ENCODE peak calls at places on chromosomes 13 and 19, in eight cellular contexts. One of them, this sample, is unnamed.

GRCh38 chr13:47572375-47572774 is 428.7 kb downstream of the SUCLA2 start:
- DNase-seq in GM13976: no peak
- DNase-seq in epithelial cell of esophagus: no peak
- DNase-seq in heart right ventricle: no peak
- DNase-seq in ascending aorta: no peak
- DNase-seq in stomach: no peak
- DNase-seq in foreskin fibroblast: no peak
- DNase-seq in heart left ventricle: no peak
- DNase-seq in this sample: no peak

GRCh38 chr13:38167164-38167822 is 182.4 kb upstream of the UFM1 start:
- DNase-seq in GM13976: no peak
- DNase-seq in epithelial cell of esophagus: no peak
- DNase-seq in heart right ventricle: no peak
- DNase-seq in ascending aorta: no peak
- DNase-seq in stomach: no peak
- DNase-seq in foreskin fibroblast: no peak
- DNase-seq in heart left ventricle: no peak
- DNase-seq in this sample: no peak

GRCh38 chr13:102707465-102707864 is 12.6 kb upstream of the METTL21C start:
- DNase-seq in GM13976: no peak
- DNase-seq in epithelial cell of esophagus: peak
- DNase-seq in heart right ventricle: no peak
- DNase-seq in ascending aorta: no peak
- DNase-seq in stomach: no peak
- DNase-seq in foreskin fibroblast: peak
- DNase-seq in heart left ventricle: no peak
- DNase-seq in this sample: no peak

GRCh38 chr13:48994731-48995130 is 19.0 kb downstream of the FNDC3A start:
- DNase-seq in GM13976: no peak
- DNase-seq in epithelial cell of esophagus: peak
- DNase-seq in heart right ventricle: no peak
- DNase-seq in ascending aorta: no peak
- DNase-seq in stomach: no peak
- DNase-seq in foreskin fibroblast: no peak
- DNase-seq in heart left ventricle: no peak
- DNase-seq in this sample: no peak

GRCh38 chr19:58154287-58154678 is 3.7 kb upstream of the ZNF329 start:
- DNase-seq in GM13976: peak
- DNase-seq in epithelial cell of esophagus: peak
- DNase-seq in heart right ventricle: peak
- DNase-seq in ascending aorta: no peak
- DNase-seq in stomach: peak
- DNase-seq in foreskin fibroblast: peak
- DNase-seq in heart left ventricle: peak
- DNase-seq in this sample: peak

GRCh38 chr19:44959691-44960090 is 4.5 kb downstream of the CLPTM1 start:
- DNase-seq in GM13976: no peak
- DNase-seq in epithelial cell of esophagus: no peak
- DNase-seq in heart right ventricle: no peak
- DNase-seq in ascending aorta: no peak
- DNase-seq in stomach: no peak
- DNase-seq in foreskin fibroblast: no peak
- DNase-seq in heart left ventricle: no peak
- DNase-seq in this sample: no peak

GRCh38 chr13:94435604-94436226 is 43.8 kb downstream of the DCT start:
- DNase-seq in GM13976: peak
- DNase-seq in epithelial cell of esophagus: peak
- DNase-seq in heart right ventricle: no peak
- DNase-seq in ascending aorta: no peak
- DNase-seq in stomach: no peak
- DNase-seq in foreskin fibroblast: peak
- DNase-seq in heart left ventricle: no peak
- DNase-seq in this sample: no peak

GRCh38 chr19:2087621-2088100 is 8.5 kb downstream of the MOB3A start:
- DNase-seq in GM13976: no peak
- DNase-seq in epithelial cell of esophagus: no peak
- DNase-seq in heart right ventricle: no peak
- DNase-seq in ascending aorta: no peak
- DNase-seq in stomach: no peak
- DNase-seq in foreskin fibroblast: no peak
- DNase-seq in heart left ventricle: no peak
- DNase-seq in this sample: no peak

GRCh38 chr13:93715866-93716265 is 489.3 kb downstream of the GPC6 start:
- DNase-seq in GM13976: no peak
- DNase-seq in epithelial cell of esophagus: peak
- DNase-seq in heart right ventricle: no peak
- DNase-seq in ascending aorta: no peak
- DNase-seq in stomach: no peak
- DNase-seq in foreskin fibroblast: no peak
- DNase-seq in heart left ventricle: no peak
- DNase-seq in this sample: no peak

GRCh38 chr13:91744284-91744683 is 345.9 kb downstream of the GPC5 start:
- DNase-seq in GM13976: no peak
- DNase-seq in epithelial cell of esophagus: no peak
- DNase-seq in heart right ventricle: no peak
- DNase-seq in ascending aorta: no peak
- DNase-seq in stomach: no peak
- DNase-seq in foreskin fibroblast: no peak
- DNase-seq in heart left ventricle: no peak
- DNase-seq in this sample: no peak

GRCh38 chr13:61170791-61171330 is 244.8 kb downstream of the PCDH20 start:
- DNase-seq in GM13976: no peak
- DNase-seq in epithelial cell of esophagus: peak
- DNase-seq in heart right ventricle: no peak
- DNase-seq in ascending aorta: no peak
- DNase-seq in stomach: no peak
- DNase-seq in foreskin fibroblast: no peak
- DNase-seq in heart left ventricle: no peak
- DNase-seq in this sample: no peak

GRCh38 chr13:91701975-91702374 is 303.6 kb downstream of the GPC5 start:
- DNase-seq in GM13976: no peak
- DNase-seq in epithelial cell of esophagus: no peak
- DNase-seq in heart right ventricle: no peak
- DNase-seq in ascending aorta: no peak
- DNase-seq in stomach: no peak
- DNase-seq in foreskin fibroblast: no peak
- DNase-seq in heart left ventricle: no peak
- DNase-seq in this sample: no peak

GRCh38 chr13:61339054-61339621 is 76.5 kb downstream of the PCDH20 start:
- DNase-seq in GM13976: no peak
- DNase-seq in epithelial cell of esophagus: peak
- DNase-seq in heart right ventricle: no peak
- DNase-seq in ascending aorta: no peak
- DNase-seq in stomach: no peak
- DNase-seq in foreskin fibroblast: no peak
- DNase-seq in heart left ventricle: no peak
- DNase-seq in this sample: no peak

GRCh38 chr19:38506723-38507550 is 73.4 kb downstream of the RYR1 start:
- DNase-seq in GM13976: peak
- DNase-seq in epithelial cell of esophagus: peak
- DNase-seq in heart right ventricle: peak
- DNase-seq in ascending aorta: peak
- DNase-seq in stomach: peak
- DNase-seq in foreskin fibroblast: peak
- DNase-seq in heart left ventricle: peak
- DNase-seq in this sample: peak

GRCh38 chr19:15897026-15897737 is 692 bp downstream of the CYP4F2 start:
- DNase-seq in GM13976: no peak
- DNase-seq in epithelial cell of esophagus: no peak
- DNase-seq in heart right ventricle: no peak
- DNase-seq in ascending aorta: no peak
- DNase-seq in stomach: no peak
- DNase-seq in foreskin fibroblast: no peak
- DNase-seq in heart left ventricle: no peak
- DNase-seq in this sample: no peak

GRCh38 chr13:99829593-99830239 is 141.9 kb downstream of the ZIC5 start:
- DNase-seq in GM13976: no peak
- DNase-seq in epithelial cell of esophagus: no peak
- DNase-seq in heart right ventricle: no peak
- DNase-seq in ascending aorta: no peak
- DNase-seq in stomach: no peak
- DNase-seq in foreskin fibroblast: no peak
- DNase-seq in heart left ventricle: no peak
- DNase-seq in this sample: no peak

GRCh38 chr19:29596885-29597525 is 9.1 kb upstream of the POP4 start:
- DNase-seq in GM13976: no peak
- DNase-seq in epithelial cell of esophagus: peak
- DNase-seq in heart right ventricle: no peak
- DNase-seq in ascending aorta: no peak
- DNase-seq in stomach: no peak
- DNase-seq in foreskin fibroblast: peak
- DNase-seq in heart left ventricle: no peak
- DNase-seq in this sample: no peak

GRCh38 chr13:107882708-107883560 is 332.4 kb downstream of the LIG4 start:
- DNase-seq in GM13976: no peak
- DNase-seq in epithelial cell of esophagus: no peak
- DNase-seq in heart right ventricle: no peak
- DNase-seq in ascending aorta: no peak
- DNase-seq in stomach: no peak
- DNase-seq in foreskin fibroblast: no peak
- DNase-seq in heart left ventricle: no peak
- DNase-seq in this sample: no peak

GRCh38 chr19:35179830-35180229 is 25.3 kb downstream of the FXYD5 start:
- DNase-seq in GM13976: no peak
- DNase-seq in epithelial cell of esophagus: no peak
- DNase-seq in heart right ventricle: no peak
- DNase-seq in ascending aorta: no peak
- DNase-seq in stomach: no peak
- DNase-seq in foreskin fibroblast: no peak
- DNase-seq in heart left ventricle: no peak
- DNase-seq in this sample: no peak

GRCh38 chr13:108915095-108915633 is 285.8 kb downstream of the MYO16 start:
- DNase-seq in GM13976: no peak
- DNase-seq in epithelial cell of esophagus: peak
- DNase-seq in heart right ventricle: no peak
- DNase-seq in ascending aorta: no peak
- DNase-seq in stomach: no peak
- DNase-seq in foreskin fibroblast: peak
- DNase-seq in heart left ventricle: no peak
- DNase-seq in this sample: no peak

GRCh38 chr13:106133025-106133424 is 402.4 kb downstream of the EFNB2 start:
- DNase-seq in GM13976: no peak
- DNase-seq in epithelial cell of esophagus: peak
- DNase-seq in heart right ventricle: no peak
- DNase-seq in ascending aorta: no peak
- DNase-seq in stomach: no peak
- DNase-seq in foreskin fibroblast: peak
- DNase-seq in heart left ventricle: no peak
- DNase-seq in this sample: no peak

GRCh38 chr13:24215732-24216131 is 55.2 kb downstream of the SPATA13 start:
- DNase-seq in GM13976: no peak
- DNase-seq in epithelial cell of esophagus: peak
- DNase-seq in heart right ventricle: peak
- DNase-seq in ascending aorta: no peak
- DNase-seq in stomach: peak
- DNase-seq in foreskin fibroblast: peak
- DNase-seq in heart left ventricle: peak
- DNase-seq in this sample: no peak

GRCh38 chr13:31824705-31825512 is 85.6 kb downstream of the RXFP2 start:
- DNase-seq in GM13976: peak
- DNase-seq in epithelial cell of esophagus: no peak
- DNase-seq in heart right ventricle: peak
- DNase-seq in ascending aorta: no peak
- DNase-seq in stomach: no peak
- DNase-seq in foreskin fibroblast: no peak
- DNase-seq in heart left ventricle: no peak
- DNase-seq in this sample: no peak

GRCh38 chr13:96730676-96731075 is 263.6 kb downstream of the OXGR1 start:
- DNase-seq in GM13976: no peak
- DNase-seq in epithelial cell of esophagus: no peak
- DNase-seq in heart right ventricle: no peak
- DNase-seq in ascending aorta: no peak
- DNase-seq in stomach: no peak
- DNase-seq in foreskin fibroblast: no peak
- DNase-seq in heart left ventricle: no peak
- DNase-seq in this sample: no peak

GRCh38 chr19:459724-460511 is 915 bp downstream of the SHC2 start:
- DNase-seq in GM13976: peak
- DNase-seq in epithelial cell of esophagus: no peak
- DNase-seq in heart right ventricle: peak
- DNase-seq in ascending aorta: no peak
- DNase-seq in stomach: peak
- DNase-seq in foreskin fibroblast: peak
- DNase-seq in heart left ventricle: peak
- DNase-seq in this sample: no peak
- TF ChIP-seq CTCF in GM13976: no peak
- TF ChIP-seq CTCF in epithelial cell of esophagus: peak
- TF ChIP-seq CTCF in heart right ventricle: no peak
- TF ChIP-seq CTCF in ascending aorta: no peak
- TF ChIP-seq CTCF in stomach: no peak
- TF ChIP-seq CTCF in foreskin fibroblast: no peak
- TF ChIP-seq CTCF in heart left ventricle: no peak
- TF ChIP-seq CTCF in this sample: no peak

GRCh38 chr19:4829001-4829712 is 2.4 kb downstream of the TICAM1 start:
- DNase-seq in GM13976: peak
- DNase-seq in epithelial cell of esophagus: no peak
- DNase-seq in heart right ventricle: no peak
- DNase-seq in ascending aorta: no peak
- DNase-seq in stomach: peak
- DNase-seq in foreskin fibroblast: no peak
- DNase-seq in heart left ventricle: no peak
- DNase-seq in this sample: no peak
- TF ChIP-seq CTCF in GM13976: no peak
- TF ChIP-seq CTCF in epithelial cell of esophagus: no peak
- TF ChIP-seq CTCF in heart right ventricle: peak
- TF ChIP-seq CTCF in ascending aorta: no peak
- TF ChIP-seq CTCF in stomach: no peak
- TF ChIP-seq CTCF in foreskin fibroblast: no peak
- TF ChIP-seq CTCF in heart left ventricle: no peak
- TF ChIP-seq CTCF in this sample: no peak

GRCh38 chr19:40298026-40298425 is 12.9 kb upstream of the AKT2 start:
- DNase-seq in GM13976: no peak
- DNase-seq in epithelial cell of esophagus: no peak
- DNase-seq in heart right ventricle: no peak
- DNase-seq in ascending aorta: no peak
- DNase-seq in stomach: no peak
- DNase-seq in foreskin fibroblast: no peak
- DNase-seq in heart left ventricle: no peak
- DNase-seq in this sample: no peak

DNA sequence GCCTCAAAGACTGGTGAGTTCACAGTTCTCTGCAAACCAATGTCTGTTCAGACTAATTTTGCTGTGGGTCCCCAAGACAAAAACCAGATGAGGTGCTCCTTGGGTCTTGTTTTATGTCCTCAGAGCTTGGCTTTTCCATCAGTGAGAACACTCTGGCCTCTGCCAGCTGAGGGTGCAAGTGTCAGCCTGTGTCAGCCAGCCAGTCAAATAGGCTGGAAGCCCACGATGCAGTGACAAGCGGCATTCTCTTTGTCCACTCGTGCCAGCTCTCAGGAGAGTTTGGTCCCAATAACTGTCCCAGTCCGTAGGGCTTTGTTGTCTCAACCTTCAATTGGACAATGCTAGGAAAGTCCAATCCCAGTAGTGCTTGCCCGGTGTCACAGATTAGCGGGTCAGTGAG is 9.4 kb upstream of the AKT2 start:
- DNase-seq in GM13976: no peak
- DNase-seq in epithelial cell of esophagus: no peak
- DNase-seq in heart right ventricle: no peak
- DNase-seq in ascending aorta: no peak
- DNase-seq in stomach: no peak
- DNase-seq in foreskin fibroblast: no peak
- DNase-seq in heart left ventricle: no peak
- DNase-seq in this sample: no peak
- TF ChIP-seq CTCF in GM13976: no peak
- TF ChIP-seq CTCF in epithelial cell of esophagus: no peak
- TF ChIP-seq CTCF in heart right ventricle: no peak
- TF ChIP-seq CTCF in ascending aorta: no peak
- TF ChIP-seq CTCF in stomach: no peak
- TF ChIP-seq CTCF in foreskin fibroblast: no peak
- TF ChIP-seq CTCF in heart left ventricle: no peak
- TF ChIP-seq CTCF in this sample: no peak

GRCh38 chr13:88107486-88108044 is 436.4 kb downstream of the SLITRK5 start:
- DNase-seq in GM13976: no peak
- DNase-seq in epithelial cell of esophagus: no peak
- DNase-seq in heart right ventricle: no peak
- DNase-seq in ascending aorta: no peak
- DNase-seq in stomach: no peak
- DNase-seq in foreskin fibroblast: no peak
- DNase-seq in heart left ventricle: no peak
- DNase-seq in this sample: no peak
- TF ChIP-seq CTCF in GM13976: no peak
- TF ChIP-seq CTCF in epithelial cell of esophagus: no peak
- TF ChIP-seq CTCF in heart right ventricle: no peak
- TF ChIP-seq CTCF in ascending aorta: no peak
- TF ChIP-seq CTCF in stomach: no peak
- TF ChIP-seq CTCF in foreskin fibroblast: no peak
- TF ChIP-seq CTCF in heart left ventricle: no peak
- TF ChIP-seq CTCF in this sample: no peak